ENCODE peak calls at places on chromosomes 7 and 10, in five cellular contexts. G, H, F, E and U are unnamed samples.

GRCh38 chr7:157690058-157690832 is 353.4 kb downstream of the DNAJB6 start:
- ATAC-seq in E (no peak), F (no peak), G (no peak), H (peak), U (peak)

GRCh38 chr7:86949052-86949778 is 110.2 kb downstream of the ELAPOR2 start:
- ATAC-seq in F (no peak), H (no peak), G (no peak), E (no peak), U (no peak)

GRCh38 chr7:68823996-68824780 is 774.1 kb upstream of the AUTS2 start:
- ATAC-seq in G (no peak), E (no peak), H (no peak), F (no peak), U (no peak)

GRCh38 chr10:115173915-115174443 is 80.8 kb downstream of the ATRNL1 start:
- ATAC-seq in F (no peak), G (no peak), E (no peak), H (no peak), U (no peak)

GRCh38 chr10:113644185-113645120 is 19.4 kb downstream of the NRAP start:
- ATAC-seq in F (peak), G (no peak), E (peak), H (peak), U (no peak)

GRCh38 chr7:4556868-4557620 is 125.1 kb upstream of the FOXK1 start:
- ATAC-seq in F (no peak), E (no peak), G (no peak), H (no peak), U (no peak)

GRCh38 chr7:121006731-121007315 is 18.3 kb downstream of the CPED1 start:
- ATAC-seq in G (no peak), F (no peak), E (no peak), H (no peak), U (no peak)

GRCh38 chr7:2738110-2738509 is 50.1 kb downstream of the AMZ1 start:
- ATAC-seq in G (no peak), F (peak), H (no peak), E (no peak), U (peak)

GRCh38 chr7:92767427-92767826 is 68.9 kb downstream of the CDK6 start:
- ATAC-seq in F (no peak), G (no peak), E (no peak), H (no peak), U (no peak)

GRCh38 chr7:98630149-98630548 is 13.1 kb downstream of the NPTX2 start:
- ATAC-seq in H (no peak), F (no peak), E (no peak), G (no peak), U (no peak)

GRCh38 chr7:92076509-92076908 is 57.8 kb downstream of the CYP51A1 start:
- ATAC-seq in F (no peak), H (peak), E (peak), G (no peak), U (no peak)

GRCh38 chr7:6016653-6016966 is 7.5 kb downstream of the AIMP2 start:
- ATAC-seq in G (peak), F (no peak), E (no peak), H (no peak), U (no peak)

GRCh38 chr10:80110986-80111385 is 21.5 kb upstream of the PLAC9 start:
- ATAC-seq in G (peak), F (no peak), H (no peak), E (no peak), U (no peak)

GRCh38 chr7:34165927-34166550 is 260.7 kb downstream of the BMPER start:
- ATAC-seq in G (peak), F (no peak), H (peak), E (peak), U (no peak)

GRCh38 chr7:66699998-66700397 is 40.5 kb upstream of the RABGEF1 start:
- ATAC-seq in H (no peak), F (peak), G (no peak), E (no peak), U (peak)

GRCh38 chr10:119505131-119505551 is 37.4 kb downstream of the RGS10 start:
- ATAC-seq in E (no peak), F (no peak), H (no peak), G (no peak), U (no peak)

GRCh38 chr7:27690649-27691048 is 28.0 kb upstream of the HIBADH start:
- ATAC-seq in E (no peak), G (no peak), F (no peak), H (no peak), U (no peak)

GRCh38 chr10:51718804-51719291 is 19.5 kb upstream of the CSTF2T start:
- ATAC-seq in F (no peak), G (no peak), H (no peak), E (no peak), U (no peak)

GRCh38 chr7:134121632-134122139 is 5.5 kb upstream of the LRGUK start:
- ATAC-seq in F (no peak), G (no peak), H (no peak), E (no peak), U (no peak)

GRCh38 chr7:28389504-28390385 is 22.6 kb upstream of the CREB5 start:
- ATAC-seq in G (no peak), E (peak), F (no peak), H (peak), U (peak)

GRCh38 chr7:116227678-116228239 is 17.4 kb downstream of the TES start:
- ATAC-seq in F (peak), E (no peak), H (no peak), G (no peak), U (peak)

GRCh38 chr10:80705899-80706298 is 168.2 kb downstream of the SH2D4B start:
- ATAC-seq in G (no peak), E (no peak), H (no peak), F (no peak), U (no peak)

GRCh38 chr10:70191161-70191770 is 21.0 kb upstream of the SAR1A start:
- ATAC-seq in E (no peak), H (no peak), F (no peak), G (no peak), U (no peak)

GRCh38 chr10:70191906-70192305 is 21.6 kb upstream of the SAR1A start:
- ATAC-seq in F (no peak), E (peak), G (no peak), H (no peak), U (peak)

GRCh38 chr10:70190581-70190980 is 20.3 kb upstream of the SAR1A start:
- ATAC-seq in F (no peak), H (no peak), G (peak), E (no peak), U (no peak)

GRCh38 chr10:70192325-70192966 is 22.1 kb upstream of the SAR1A start:
- ATAC-seq in H (no peak), F (no peak), E (no peak), G (no peak), U (no peak)

GRCh38 chr10:70193391-70193844 is 23.1 kb upstream of the SAR1A start:
- ATAC-seq in H (no peak), F (peak), E (no peak), G (no peak), U (peak)
- TF ChIP-seq POLR2A in H (no peak), F (no peak), E (no peak), G (no peak), U (no peak)

DNA sequence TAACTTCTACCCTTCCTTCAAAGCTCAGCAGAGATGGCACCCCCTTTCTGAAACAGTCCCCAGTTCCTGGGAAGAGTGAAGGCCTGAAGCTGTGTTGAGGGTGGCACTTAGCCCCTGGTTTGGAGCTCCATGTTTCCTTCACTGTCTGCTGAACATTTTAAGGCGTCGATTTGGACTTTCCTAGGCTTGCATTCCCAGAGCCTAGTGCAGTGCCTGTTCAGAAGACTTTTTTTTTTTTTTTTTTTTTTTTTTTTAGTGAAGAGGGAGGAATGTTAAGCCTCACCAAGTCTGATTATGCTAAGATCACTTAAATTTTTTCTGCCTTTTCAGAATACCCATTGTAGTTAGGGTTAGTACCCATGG is 97.0 kb downstream of the PFKFB3 start:
- ATAC-seq in H (peak), G (peak), F (no peak), E (no peak), U (no peak)
- TF ChIP-seq POLR2A in H (no peak), G (no peak), F (no peak), E (no peak), U (no peak)

DNA sequence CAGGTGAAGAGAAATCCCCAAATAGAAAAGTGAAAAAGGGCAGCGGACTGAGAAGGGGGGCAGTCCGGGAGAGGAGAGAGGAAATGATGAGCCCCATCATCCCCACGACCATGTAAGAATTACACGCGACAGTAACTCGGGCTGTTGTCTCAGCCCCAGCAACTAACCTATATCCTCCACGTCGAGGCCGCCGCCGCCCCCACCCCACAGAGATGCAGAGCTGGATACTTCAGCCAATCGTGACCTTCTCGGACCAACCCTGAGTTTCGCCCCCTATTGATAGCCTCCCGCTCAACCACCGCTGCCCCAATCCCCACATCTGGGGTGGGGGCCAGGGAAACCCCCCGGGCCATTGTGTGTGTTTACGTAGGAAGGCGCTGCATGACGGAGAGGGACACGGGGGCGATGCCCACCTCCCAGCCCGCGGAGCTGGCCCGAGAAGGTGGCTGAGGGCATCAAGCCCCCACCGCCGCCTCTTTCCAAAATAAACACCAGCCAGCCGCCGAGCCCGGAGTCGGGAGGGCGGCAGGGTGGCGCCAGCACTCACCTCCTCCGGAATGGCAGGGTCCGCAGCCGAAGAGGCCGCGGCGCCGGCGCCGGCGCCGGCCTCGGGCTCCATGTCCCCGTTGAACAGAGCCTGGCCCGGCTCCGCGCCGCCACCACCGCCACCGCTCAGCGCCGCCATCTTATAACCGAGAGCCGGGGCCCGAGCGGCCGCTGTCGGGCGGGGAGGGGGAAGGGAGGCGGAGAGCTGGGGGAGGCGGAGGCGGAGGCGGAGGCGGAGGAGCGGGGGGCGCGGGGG is 509 bp downstream of the BRAF start:
- ATAC-seq in G (peak), H (peak), F (peak), E (peak), U (peak)
- TF ChIP-seq POLR2A in G (peak), H (no peak), F (peak), E (peak), U (peak)

GRCh38 chr7:139777948-139778841 is at the start of gene HIPK2:
- ATAC-seq in F (peak), H (peak), E (peak), G (peak), U (peak)
- TF ChIP-seq POLR2A in F (no peak), H (no peak), E (no peak), G (peak), U (no peak)

GRCh38 chr10:71246591-71247143 is 34.3 kb downstream of the UNC5B start:
- ATAC-seq in G (no peak), E (peak), H (peak), F (no peak), U (no peak)
- TF ChIP-seq POLR2A in G (no peak), E (no peak), H (no peak), F (no peak), U (no peak)

GRCh38 chr7:84196007-84196551 is 1.5 kb upstream of the SEMA3A start:
- ATAC-seq in G (no peak), H (peak), F (peak), E (no peak), U (peak)

GRCh38 chr7:84195295-84196006 is 862 bp upstream of the SEMA3A start:
- ATAC-seq in H (peak), G (peak), F (no peak), E (no peak), U (peak)

GRCh38 chr7:84191842-84192241 is 2.7 kb downstream of the SEMA3A start:
- ATAC-seq in H (no peak), E (no peak), G (no peak), F (no peak), U (no peak)

GRCh38 chr7:84193787-84194186 is 802 bp downstream of the SEMA3A start:
- ATAC-seq in G (no peak), E (no peak), H (no peak), F (no peak), U (no peak)

DNA sequence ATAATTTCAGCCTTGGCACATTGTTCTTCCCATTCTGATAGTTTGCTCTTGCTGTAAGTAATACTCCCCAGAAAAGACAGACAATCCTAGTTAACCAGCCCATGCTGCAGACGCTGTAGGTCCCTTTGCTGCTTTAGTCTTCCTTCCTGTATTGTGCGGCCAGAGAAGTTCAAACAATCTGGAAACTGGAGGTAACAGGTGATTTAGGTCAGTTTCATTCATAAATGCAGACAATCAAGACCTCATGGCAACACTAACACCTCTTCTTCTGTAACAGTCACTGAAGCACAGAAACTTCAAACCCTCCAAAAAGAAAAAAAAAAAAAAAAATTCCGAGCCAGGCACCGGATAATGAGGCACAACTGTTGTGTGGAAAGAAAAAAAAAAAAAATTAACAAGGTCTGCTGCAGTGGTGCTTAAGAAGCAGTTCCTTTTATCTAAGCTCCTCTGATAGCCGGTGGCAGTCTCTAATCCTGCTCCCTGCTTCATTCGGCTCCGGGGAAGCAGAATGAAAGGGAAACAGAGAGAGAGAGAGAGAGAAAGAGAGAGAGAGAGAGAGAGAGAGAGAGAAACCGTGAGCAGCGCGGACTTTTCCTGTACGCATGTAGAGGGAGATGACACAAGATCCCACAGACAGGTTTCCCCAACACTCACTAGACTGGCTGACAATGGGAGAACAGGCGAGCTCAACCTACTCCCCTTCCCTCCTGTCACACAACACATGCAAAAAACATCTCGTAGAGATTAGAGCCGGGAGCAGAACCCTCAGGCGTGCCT is at the start of gene SEMA3A:
- ATAC-seq in F (peak), H (peak), E (peak), G (peak), U (peak)
- TF ChIP-seq POLR2A in F (no peak), H (no peak), E (no peak), G (no peak), U (peak)